ENCODE peak calls at places on chromosomes 6 and 20, in ten cellular contexts. K is HepG2, S is RWPE1, U is amniotic stem cell, P is cardiac fibroblast, I is GM13977, V is progenitor cell of endocrine pancreas, G is mesothelial cell of epicardium, Z is astrocyte of the cerebellum, B is head of caudate nucleus. C is an unnamed sample.

GRCh38 chr6:27866370-27867050 is 45.7 kb downstream of the OR2B2 start:
- DNase-seq in S (peak; percentile 81), U (peak; percentile 30), I (peak; percentile 71), V (no peak), K (peak; percentile 32), B (no peak), P (peak; percentile 74), G (peak; percentile 45), Z (no peak), C (peak; percentile 82)

GRCh38 chr20:48139262-48140041 is 354.2 kb upstream of the SULF2 start:
- DNase-seq in B (no peak), I (no peak), Z (peak; percentile 27), K (no peak), P (peak; percentile 91), S (peak; percentile 68), G (no peak), U (no peak), V (no peak), C (no peak)

GRCh38 chr6:69601132-69601531 is 195.7 kb downstream of the LMBRD1 start:
- DNase-seq in B (no peak), K (no peak), V (no peak), U (no peak), S (no peak), G (no peak), I (no peak), Z (no peak), P (no peak), C (no peak)

GRCh38 chr6:21149460-21149859 is 444.1 kb upstream of the SOX4 start:
- DNase-seq in G (no peak), I (no peak), V (no peak), Z (no peak), S (no peak), K (no peak), U (no peak), B (no peak), P (peak; percentile 34), C (no peak)

GRCh38 chr6:28884423-28885148 is 39.2 kb downstream of the TRIM27 start:
- DNase-seq in U (no peak), Z (no peak), S (no peak), K (peak; percentile 51), V (no peak), B (no peak), I (no peak), G (no peak), P (no peak), C (peak; percentile 60)

GRCh38 chr6:134921980-134922313 is 28.0 kb downstream of the ALDH8A1 start:
- DNase-seq in S (no peak), B (no peak), U (no peak), P (peak; percentile 36), K (no peak), G (no peak), V (no peak), Z (no peak), I (no peak), C (no peak)

GRCh38 chr20:15918631-15919030 is 654.6 kb downstream of the KIF16B start:
- DNase-seq in G (no peak), Z (no peak), U (no peak), S (no peak), V (no peak), P (no peak), K (no peak), I (no peak), B (no peak), C (no peak)

GRCh38 chr6:106643061-106643460 is 13.7 kb downstream of the QRSL1 start:
- DNase-seq in S (no peak), B (no peak), Z (no peak), K (no peak), V (no peak), I (no peak), G (no peak), P (no peak), U (no peak), C (no peak)

GRCh38 chr6:41780623-41781301 is at the start of gene PRICKLE4:
- DNase-seq in G (peak; percentile 51), S (peak; percentile 65), U (no peak), P (peak; percentile 69), B (peak; percentile 17), Z (no peak), K (no peak), V (no peak), I (no peak), C (no peak)

GRCh38 chr6:156953125-156953477 is 175.9 kb downstream of the ARID1B start:
- DNase-seq in I (no peak), U (no peak), P (no peak), S (no peak), V (no peak), B (no peak), K (no peak), Z (no peak), G (no peak), C (no peak)

GRCh38 chr6:106525885-106526280 is 103.4 kb downstream of the RTN4IP1 start:
- DNase-seq in V (no peak), S (no peak), G (no peak), Z (no peak), P (no peak), U (no peak), K (no peak), B (no peak), I (no peak), C (no peak)

GRCh38 chr6:43917878-43918382 is 147.9 kb downstream of the VEGFA start:
- DNase-seq in I (no peak), G (no peak), K (no peak), Z (no peak), S (no peak), P (peak; percentile 76), U (no peak), V (no peak), B (no peak), C (no peak)

GRCh38 chr6:37511910-37512399 is 12.3 kb upstream of the CCDC167 start:
- DNase-seq in S (no peak), G (no peak), Z (no peak), B (no peak), K (no peak), V (no peak), I (no peak), P (no peak), U (no peak), C (no peak)

GRCh38 chr6:167819640-167820039 is 7.1 kb upstream of the AFDN start:
- DNase-seq in Z (no peak), U (no peak), B (no peak), K (no peak), I (no peak), S (no peak), V (no peak), P (no peak), G (no peak), C (no peak)

GRCh38 chr20:61991476-61991875 is 74.2 kb downstream of the TAF4 start:
- DNase-seq in G (no peak), I (no peak), K (no peak), V (no peak), S (no peak), P (no peak), Z (no peak), U (no peak), B (no peak), C (no peak)

GRCh38 chr6:149501768-149502167 is 17.0 kb upstream of the ZC3H12D start:
- DNase-seq in K (no peak), B (no peak), Z (no peak), I (no peak), V (no peak), P (no peak), U (no peak), G (no peak), S (no peak), C (no peak)

GRCh38 chr6:120759570-120759969 is 574.7 kb downstream of the TBC1D32 start:
- DNase-seq in I (no peak), K (no peak), U (no peak), S (no peak), B (no peak), V (no peak), G (no peak), Z (no peak), P (no peak), C (no peak)

GRCh38 chr6:12842126-12842525 is 125.6 kb downstream of the PHACTR1 start:
- DNase-seq in P (no peak), S (no peak), B (no peak), Z (no peak), G (no peak), K (no peak), U (no peak), V (no peak), I (no peak), C (no peak)

GRCh38 chr6:144285548-144285797 is 338 bp downstream of the UTRN start:
- DNase-seq in Z (no peak), I (no peak), P (no peak), S (no peak), V (no peak), G (no peak), U (no peak), B (no peak), K (no peak), C (no peak)

GRCh38 chr20:5675103-5676091 is 74.8 kb upstream of the SHLD1 start:
- DNase-seq in B (no peak), K (no peak), S (no peak), U (no peak), P (peak; percentile 48), I (no peak), Z (no peak), G (no peak), V (no peak), C (peak; percentile 73)

GRCh38 chr6:130758818-130759217 is 68.4 kb upstream of the SMLR1 start:
- DNase-seq in G (no peak), Z (no peak), S (no peak), I (no peak), P (no peak), U (no peak), B (no peak), K (no peak), V (no peak), C (no peak)